ENCODE peak calls at places on chromosomes 12 and 14, in nine cellular contexts. Q is HFFc6, R is prostate gland, S is BE2C, T is glutamatergic neuron, H is AG04450, I is heart left ventricle, V is GM06990, W is foreskin fibroblast. D is an unnamed sample.

GRCh38 chr14:84859116-84859515 is 670.8 kb upstream of the FLRT2 start:
- DNase-seq in H (no peak), S (no peak), T (no peak), I (no peak), V (no peak), Q (no peak), W (no peak), R (no peak), D (no peak)

GRCh38 chr12:87922721-87923120 is 106.5 kb downstream of the C12orf50 start:
- DNase-seq in V (no peak), W (no peak), S (no peak), H (no peak), T (no peak), R (no peak), Q (no peak), I (no peak), D (no peak)

GRCh38 chr14:31945074-31945613 is 132.0 kb upstream of the ARHGAP5 start:
- DNase-seq in S (peak; percentile 48), I (no peak), T (no peak), R (no peak), W (no peak), V (peak; percentile 29), H (no peak), Q (no peak), D (no peak)

GRCh38 chr14:93533437-93533836 is 102.7 kb downstream of the UNC79 start:
- DNase-seq in T (no peak), V (no peak), R (no peak), H (no peak), Q (no peak), S (no peak), W (no peak), I (no peak), D (no peak)

GRCh38 chr14:100004392-100004791 is 60.8 kb upstream of the EVL start:
- DNase-seq in I (no peak), T (no peak), S (no peak), Q (no peak), V (no peak), R (no peak), H (no peak), W (no peak), D (no peak)

GRCh38 chr14:63345826-63346225 is 27.1 kb upstream of the GPHB5 start:
- DNase-seq in R (no peak), V (no peak), S (no peak), W (no peak), I (no peak), H (no peak), Q (no peak), T (no peak), D (no peak)

GRCh38 chr12:69758105-69758504 is 19.4 kb downstream of the RAB3IP start:
- DNase-seq in V (no peak), R (no peak), S (no peak), H (no peak), T (no peak), I (no peak), W (no peak), Q (no peak), D (no peak)

GRCh38 chr12:80161612-80162011 is 62.3 kb downstream of the OTOGL start:
- DNase-seq in Q (no peak), R (no peak), S (no peak), W (no peak), I (no peak), V (no peak), T (no peak), H (no peak), D (no peak)

GRCh38 chr12:92759634-92760268 is 57.0 kb downstream of the PLEKHG7 start:
- DNase-seq in I (no peak), T (no peak), R (no peak), V (no peak), H (peak; percentile 76), Q (peak; percentile 95), S (no peak), W (peak; percentile 87), D (no peak)

GRCh38 chr14:94681300-94682060 is 69.3 kb downstream of the SERPINA3 start:
- DNase-seq in R (peak; percentile 13), T (no peak), V (no peak), W (peak; percentile 20), I (no peak), S (no peak), H (no peak), Q (no peak), D (no peak)

GRCh38 chr14:29868000-29868399 is 59.6 kb downstream of the PRKD1 start:
- DNase-seq in W (no peak), R (no peak), S (no peak), T (no peak), I (no peak), V (no peak), Q (no peak), H (peak; percentile 4), D (no peak)

GRCh38 chr12:129615001-129615400 is 288.8 kb downstream of the TMEM132D start:
- DNase-seq in V (no peak), R (no peak), Q (no peak), I (no peak), H (no peak), W (no peak), S (no peak), T (no peak), D (no peak)

GRCh38 chr14:19878029-19878642 is 3.2 kb downstream of the OR4K2 start:
- DNase-seq in R (no peak), I (no peak), T (no peak), V (no peak), Q (no peak), H (no peak), W (no peak), S (no peak), D (peak; percentile 20)

GRCh38 chr14:87643005-87643404 is 350.0 kb downstream of the GALC start:
- DNase-seq in W (no peak), T (no peak), S (peak; percentile 34), I (no peak), Q (no peak), V (no peak), R (no peak), H (no peak), D (no peak)

GRCh38 chr14:69617796-69618195 is 6.4 kb downstream of the SUSD6 start:
- DNase-seq in W (no peak), I (no peak), Q (no peak), V (no peak), H (no peak), T (no peak), S (no peak), R (no peak), D (no peak)

GRCh38 chr14:31205681-31206535 is 1.7 kb downstream of the HECTD1 start:
- DNase-seq in Q (peak; percentile 65), W (peak; percentile 56), H (peak; percentile 58), T (no peak), V (no peak), S (no peak), R (no peak), I (no peak), D (no peak)

GRCh38 chr12:70920251-70920851 is at the start of gene PTPRR:
- DNase-seq in T (peak; percentile 82), Q (no peak), R (no peak), H (no peak), I (no peak), S (peak; percentile 88), V (no peak), W (no peak), D (no peak)

DNA sequence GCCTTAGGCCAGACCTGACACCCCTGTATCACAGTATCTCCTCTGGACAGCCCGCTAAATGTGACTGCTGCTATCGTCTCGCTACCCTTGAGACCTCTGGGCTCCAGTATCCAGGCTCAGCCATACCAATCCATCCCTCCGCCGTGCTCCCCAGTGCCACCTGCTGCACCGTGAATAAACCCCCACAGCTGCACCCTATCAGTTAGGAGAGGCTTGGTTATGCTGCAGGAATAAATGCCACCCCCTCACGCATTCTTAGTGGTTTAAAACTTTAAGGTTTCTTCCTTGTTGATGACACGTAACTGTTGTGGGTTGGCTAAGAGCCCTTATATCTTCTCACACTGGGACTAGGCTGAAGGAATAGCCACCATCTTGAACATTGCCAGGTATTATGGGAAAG is 12.1 kb downstream of the CCDC63 start:
- DNase-seq in V (no peak), Q (no peak), I (no peak), R (no peak), W (no peak), S (no peak), H (no peak), T (no peak), D (no peak)
- TF ChIP-seq CTCF in V (no peak), Q (no peak), I (no peak), R (no peak), W (no peak), S (no peak), H (no peak), T (no peak), D (no peak)

DNA sequence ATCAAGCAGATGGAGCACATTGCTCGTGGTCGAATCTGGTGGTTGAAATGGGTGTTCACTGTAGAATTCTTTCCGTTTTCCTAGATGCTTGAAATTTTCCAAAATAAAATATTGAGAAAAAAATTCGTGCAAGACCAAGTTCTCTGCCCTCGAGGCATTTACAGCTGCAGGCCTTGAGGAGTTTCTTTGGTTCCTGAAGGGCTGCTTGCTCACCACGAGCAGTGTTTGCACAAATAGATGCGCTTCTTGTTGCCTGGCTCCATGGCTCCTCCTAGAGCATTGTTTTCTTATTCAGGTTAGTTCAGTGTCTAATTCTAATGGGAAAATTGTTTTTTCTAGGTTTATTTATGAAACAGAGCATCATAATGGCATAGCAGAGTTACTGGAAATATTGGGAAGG is 74.5 kb upstream of the DYNC1H1 start:
- DNase-seq in H (no peak), Q (peak; percentile 11), I (no peak), S (no peak), R (no peak), W (peak; percentile 29), V (no peak), T (no peak), D (no peak)
- TF ChIP-seq CTCF in H (no peak), Q (no peak), I (no peak), S (peak; percentile 57), R (no peak), W (peak; percentile 28), V (no peak), T (no peak), D (no peak)

GRCh38 chr12:54765652-54766051 is 88.7 kb upstream of the MUCL1 start:
- DNase-seq in H (no peak), V (no peak), Q (no peak), I (no peak), R (no peak), T (no peak), W (no peak), S (no peak), D (no peak)

GRCh38 chr12:54762390-54762789 is 91.9 kb upstream of the MUCL1 start:
- DNase-seq in S (no peak), V (no peak), R (peak; percentile 59), H (no peak), I (no peak), W (no peak), T (no peak), Q (no peak), D (no peak)

GRCh38 chr12:54759751-54760150 is 94.6 kb upstream of the MUCL1 start:
- DNase-seq in H (no peak), T (no peak), W (peak; percentile 4), I (no peak), Q (peak; percentile 41), R (peak; percentile 57), S (no peak), V (no peak), D (peak; percentile 15)
- TF ChIP-seq CTCF in H (peak; percentile 27), T (peak; percentile 26), W (peak; percentile 29), I (no peak), Q (peak; percentile 70), R (peak; percentile 40), S (peak; percentile 27), V (peak; percentile 50), D (peak; percentile 15)

DNA sequence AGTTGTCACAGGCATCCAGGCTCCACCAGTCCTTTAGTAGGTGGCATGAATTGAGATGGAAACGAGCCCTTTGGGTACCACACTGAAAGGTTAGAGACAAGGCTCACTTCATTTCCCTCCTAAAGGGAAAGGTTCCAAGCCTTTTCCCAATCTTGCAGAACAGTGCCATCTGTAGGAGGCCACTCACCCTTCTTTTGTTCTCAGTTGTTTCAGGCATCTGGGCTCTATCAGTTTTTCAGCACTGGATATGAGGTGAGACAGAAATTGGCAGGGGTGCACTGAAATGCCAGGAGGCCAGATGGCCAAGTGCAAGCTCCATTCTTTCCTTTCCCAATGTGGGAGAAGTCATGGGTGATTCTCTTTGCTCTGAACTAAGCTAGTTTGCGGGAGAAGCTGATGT is 15.2 kb downstream of the FBXO33 start:
- DNase-seq in S (peak; percentile 49), V (no peak), H (no peak), Q (peak; percentile 13), R (no peak), I (peak; percentile 46), W (no peak), T (no peak), D (no peak)
- TF ChIP-seq CTCF in S (peak; percentile 71), V (no peak), H (peak; percentile 31), Q (peak; percentile 73), R (no peak), I (no peak), W (peak; percentile 21), T (no peak), D (no peak)

D was measured in GM13976.